ENCODE peak calls at places on chromosomes 11 and 22, in four cellular contexts. W is AG04450, S is NCI-H1436, P is NCI-H524. U is an unnamed sample.
A peak's percentile ranks its signal among the peaks of the same experiment; 100 is the strongest.

GRCh38 chr22:45321827-45322226 is 12.1 kb downstream of the FAM118A start:
- DNase-seq in P (no peak), W (no peak), S (no peak), U (no peak)

GRCh38 chr22:47328550-47329243 is 566.2 kb downstream of the TBC1D22A start:
- DNase-seq in S (no peak), P (no peak), W (peak; percentile 83), U (peak; percentile 56)

GRCh38 chr11:96169250-96169649 is 173.7 kb downstream of the MAML2 start:
- DNase-seq in P (no peak), W (no peak), S (no peak), U (no peak)

GRCh38 chr11:47352556-47352955 is at the start of gene MYBPC3:
- DNase-seq in W (no peak), P (no peak), S (no peak), U (no peak)

GRCh38 chr11:17263803-17264202 is 12.7 kb upstream of the NUCB2 start:
- DNase-seq in S (no peak), W (no peak), P (no peak), U (no peak)

GRCh38 chr11:118002541-118003019 is 16.4 kb downstream of the IL10RA start:
- DNase-seq in S (no peak), P (peak; percentile 68), W (no peak), U (no peak)

GRCh38 chr22:26589367-26589844 is 526 bp downstream of the TPST2 start:
- DNase-seq in W (no peak), P (peak; percentile 19), S (no peak), U (no peak)

GRCh38 chr11:49505231-49505630 is 296.8 kb upstream of the FOLH1 start:
- DNase-seq in P (no peak), S (no peak), W (no peak), U (no peak)

GRCh38 chr11:12506502-12506921 is 129.1 kb downstream of the PARVA start:
- DNase-seq in W (no peak), P (no peak), S (no peak), U (no peak)

GRCh38 chr11:120775986-120776682 is 247.8 kb upstream of the TBCEL start:
- DNase-seq in W (no peak), P (no peak), S (no peak), U (no peak)

GRCh38 chr11:78354741-78355705 is 62.6 kb downstream of the GAB2 start:
- DNase-seq in S (peak; percentile 95), P (peak; percentile 76), W (no peak), U (no peak)

U was measured in amniotic stem cell.